ENCODE peak calls at places on chromosomes 3 and 15, in four cellular contexts. O, X, B and T are unnamed samples. For H3K4me1, the result is how much of the 10 kb centered on the place peaks cover.

GRCh38 chr3:46908294-46908985 is 30.9 kb downstream of the PTH1R start:
- DNase-seq in O (no peak), X (no peak), B (no peak), T (no peak)

GRCh38 chr3:115488410-115488809 is 134.9 kb upstream of the GAP43 start:
- DNase-seq in O (no peak), X (no peak), B (no peak), T (no peak)

GRCh38 chr15:63023351-63023945 is 19.1 kb upstream of the TPM1 start:
- DNase-seq in O (no peak), X (no peak), B (no peak), T (no peak)

GRCh38 chr3:27312044-27312668 is 57.0 kb downstream of the NEK10 start:
- DNase-seq in O (no peak), X (no peak), B (peak), T (no peak)

GRCh38 chr3:172104471-172105072 is 65.2 kb downstream of the FNDC3B start:
- DNase-seq in O (no peak), X (no peak), B (no peak), T (no peak)

GRCh38 chr3:66382142-66382541 is 118.7 kb downstream of the LRIG1 start:
- DNase-seq in O (no peak), X (no peak), B (no peak), T (no peak)

GRCh38 chr3:188557230-188557629 is 403.3 kb downstream of the LPP start:
- DNase-seq in O (no peak), X (no peak), B (no peak), T (no peak)

GRCh38 chr3:196740476-196741400 is 1.1 kb downstream of the PAK2 start:
- DNase-seq in O (no peak), X (peak), B (no peak), T (peak)

GRCh38 chr3:123371859-123372767 is 76.8 kb downstream of the ADCY5 start:
- DNase-seq in O (no peak), X (no peak), B (no peak), T (no peak)

GRCh38 chr3:130537609-130538304 is 20.8 kb downstream of the COL6A6 start:
- DNase-seq in O (no peak), X (no peak), B (no peak), T (no peak)

GRCh38 chr15:61195116-61196002 is 33.7 kb downstream of the RORA start:
- DNase-seq in O (no peak), X (peak), B (peak), T (no peak)

GRCh38 chr15:71237456-71238188 is 122.4 kb downstream of the THSD4 start:
- DNase-seq in O (no peak), X (peak), B (no peak), T (peak)

GRCh38 chr15:90947577-90948357 is 6.9 kb upstream of the RCCD1 start:
- DNase-seq in O (no peak), X (no peak), B (no peak), T (no peak)

GRCh38 chr3:193114431-193115340 is 126.3 kb upstream of the PLAAT1 start:
- DNase-seq in O (no peak), X (no peak), B (no peak), T (no peak)

GRCh38 chr15:46344906-46345305 is 710.1 kb downstream of the SQOR start:
- DNase-seq in O (no peak), X (no peak), B (no peak), T (no peak)

GRCh38 chr3:149588909-149589308 is 68.9 kb downstream of the WWTR1 start:
- DNase-seq in O (no peak), X (no peak), B (no peak), T (no peak)

GRCh38 chr3:68986496-68987208 is 26.8 kb downstream of the EOGT start:
- DNase-seq in O (no peak), X (no peak), B (no peak), T (no peak)

GRCh38 chr3:30704931-30705890 is 98.8 kb downstream of the TGFBR2 start:
- DNase-seq in O (no peak), X (no peak), B (no peak), T (no peak)

GRCh38 chr3:15858547-15859506 is 61.0 kb upstream of the ANKRD28 start:
- DNase-seq in O (peak), X (peak), B (peak), T (peak)

GRCh38 chr15:40846846-40847224 is 3.0 kb downstream of the SPINT1 start:
- DNase-seq in O (no peak), X (no peak), B (no peak), T (no peak)

GRCh38 chr3:196735751-196736150 is 3.9 kb upstream of the PAK2 start:
- DNase-seq in O (no peak), X (no peak), B (no peak), T (no peak)

GRCh38 chr15:57994468-57995154 is 70.9 kb downstream of the ALDH1A2 start:
- DNase-seq in O (no peak), X (no peak), B (no peak), T (no peak)

GRCh38 chr3:14118400-14119165 is 6.1 kb downstream of the CHCHD4 start:
- DNase-seq in O (no peak), X (peak), B (no peak), T (no peak)

GRCh38 chr15:70137975-70138374 is 40.3 kb upstream of the TLE3 start:
- DNase-seq in O (no peak), X (no peak), B (no peak), T (no peak)

GRCh38 chr3:79139395-79140060 is 628.3 kb downstream of the ROBO1 start:
- DNase-seq in O (no peak), X (no peak), B (no peak), T (no peak)

GRCh38 chr3:186823391-186823790 is 17.1 kb upstream of the RFC4 start:
- DNase-seq in O (no peak), X (no peak), B (peak), T (no peak)

GRCh38 chr15:63065262-63066234 is 23.0 kb downstream of the TPM1 start:
- DNase-seq in O (no peak), X (no peak), B (no peak), T (no peak)

GRCh38 chr3:122484985-122485384 is 29.8 kb downstream of the KPNA1 start:
- DNase-seq in O (no peak), X (no peak), B (no peak), T (no peak)

DNA sequence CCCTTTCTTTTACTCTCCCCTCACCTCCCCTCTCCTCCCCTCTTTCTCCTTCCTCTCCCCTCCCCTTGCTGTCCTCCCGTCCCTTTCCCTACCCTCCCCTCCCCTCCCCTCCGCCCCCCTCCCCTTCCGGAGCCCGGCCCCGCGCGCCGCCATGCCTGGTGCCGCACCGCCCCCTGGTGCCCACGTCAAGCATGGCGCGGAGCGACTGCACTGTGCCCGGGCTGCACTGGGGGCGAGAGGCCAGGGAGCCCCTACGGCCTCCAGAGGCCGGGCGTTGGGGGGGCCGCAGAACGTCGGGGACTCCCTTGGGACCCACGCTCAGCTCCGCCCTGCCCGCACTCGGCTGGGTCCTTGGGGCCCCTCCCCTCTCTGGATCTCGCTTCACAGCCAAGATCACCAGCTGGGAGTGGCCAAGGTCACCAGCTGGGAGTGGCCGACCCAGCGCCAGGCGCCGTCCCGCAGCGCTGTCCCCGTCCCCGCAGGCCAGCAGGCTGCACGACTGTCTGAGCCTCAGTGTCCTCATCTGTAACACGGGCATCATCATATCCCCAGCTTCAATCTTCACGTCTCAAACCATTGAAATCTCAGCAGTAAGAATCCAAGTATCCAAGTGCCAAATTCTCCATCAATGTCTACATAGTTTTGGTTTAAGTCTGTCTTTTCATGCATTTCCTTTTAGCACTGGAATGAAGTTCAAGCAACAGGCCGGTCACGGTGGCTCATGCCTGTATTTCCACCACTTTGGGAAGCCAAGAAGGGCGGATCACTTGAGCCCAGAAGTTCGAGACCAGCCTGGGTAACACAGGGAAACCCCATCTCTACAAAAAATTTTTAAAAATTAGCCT is 42.5 kb downstream of the TPRA1 start:
- DNase-seq in O (no peak), X (peak), B (peak), T (peak)
- H3K27ac ChIP-seq in O (peak), X (peak), B (no peak), T (peak)

DNA sequence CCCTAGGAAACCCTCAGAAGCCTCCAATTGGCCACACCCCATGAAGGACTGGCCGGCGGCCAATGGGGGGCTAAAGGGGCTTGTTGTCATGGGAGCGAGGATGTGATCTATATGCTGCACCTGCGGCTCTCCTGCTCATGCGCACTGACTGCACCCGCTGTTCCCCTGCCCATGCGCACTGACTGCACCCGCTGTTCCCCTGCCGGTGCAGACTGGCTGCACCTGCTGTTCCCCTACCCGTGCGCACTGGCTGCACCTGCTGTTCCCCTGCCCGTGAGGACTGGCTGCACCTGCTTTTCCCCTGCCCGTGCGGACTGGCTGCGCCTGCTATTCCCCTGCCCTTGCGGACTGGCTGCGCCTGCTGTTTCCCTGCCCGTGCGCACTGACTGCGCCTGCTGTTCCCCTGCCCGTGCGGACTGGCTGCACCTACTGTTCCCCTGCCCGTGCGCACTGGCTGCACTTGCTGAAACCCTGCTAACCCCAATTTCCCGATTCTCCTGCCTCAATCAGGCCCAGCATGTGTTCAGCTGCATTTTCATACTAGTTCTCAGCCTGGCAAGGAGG is 16.8 kb upstream of the MCCC1 start:
- DNase-seq in O (no peak), X (peak), B (peak), T (no peak)
- TF ChIP-seq POLR2A in O (no peak), X (no peak), B (no peak), T (no peak)

GRCh38 chr3:141389703-141390102 is 21.4 kb downstream of the ZBTB38 start:
- DNase-seq in O (no peak), X (no peak), B (no peak), T (no peak)

GRCh38 chr3:141392018-141392370 is 23.7 kb downstream of the ZBTB38 start:
- DNase-seq in O (no peak), X (no peak), B (no peak), T (no peak)

GRCh38 chr3:141391298-141392017 is 23.2 kb downstream of the ZBTB38 start:
- DNase-seq in O (no peak), X (no peak), B (no peak), T (no peak)

GRCh38 chr3:141392416-141392815 is 24.1 kb downstream of the ZBTB38 start:
- DNase-seq in O (no peak), X (no peak), B (no peak), T (no peak)

DNA sequence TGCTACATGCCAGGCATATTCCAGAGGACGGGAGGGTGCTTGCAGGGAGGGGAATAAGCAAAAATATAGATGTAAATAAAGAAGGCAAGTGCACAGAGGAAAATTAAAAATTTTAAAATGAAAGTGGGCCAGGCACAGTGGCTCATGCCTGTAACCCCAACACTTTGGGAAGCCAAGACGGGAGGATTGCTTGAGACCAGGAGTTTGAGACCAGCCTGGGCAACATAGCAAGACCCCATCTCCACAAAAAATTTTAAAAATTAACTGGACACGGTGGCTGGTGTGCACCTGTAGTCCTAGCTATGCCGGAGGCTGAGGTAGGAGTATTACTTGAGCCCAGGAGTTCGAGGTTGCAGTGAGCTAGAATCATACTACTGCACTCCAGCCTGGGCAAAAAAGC is 22.4 kb downstream of the ZBTB38 start:
- DNase-seq in O (no peak), X (no peak), B (no peak), T (no peak)
- H3K4me1 ChIP-seq in O (under half), X (under half), B (under half), T (under half)

GRCh38 chr3:48595526-48596121 is 495 bp upstream of the COL7A1 start:
- DNase-seq in O (no peak), X (peak), B (peak), T (peak)
- H3K27ac ChIP-seq in O (peak), X (no peak), B (peak), T (peak)

GRCh38 chr3:49339947-49340800 is at the start of gene USP4:
- DNase-seq in O (peak), X (peak), B (peak), T (peak)
- TF ChIP-seq POLR2A in O (no peak), X (peak), B (peak), T (peak)

DNA sequence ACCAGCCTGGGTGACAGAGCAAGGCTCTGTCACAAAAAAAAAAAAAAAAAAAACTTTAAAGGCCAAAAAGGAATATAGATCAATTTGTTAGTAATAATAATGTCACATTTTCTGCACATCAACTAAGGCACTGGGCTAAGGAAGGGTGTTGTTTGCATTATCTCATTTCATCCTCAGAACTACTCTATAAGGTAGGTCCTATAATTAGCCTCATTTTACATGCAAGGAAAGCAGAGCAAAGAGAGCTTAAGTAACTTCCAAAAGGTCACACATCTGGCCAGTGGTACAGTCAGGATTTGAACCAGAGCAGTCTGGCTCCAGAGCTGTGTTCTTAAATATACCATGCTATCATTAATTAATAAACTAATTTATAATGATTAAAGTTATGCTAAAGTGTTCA is 42.2 kb upstream of the SPATA12 start:
- DNase-seq in O (no peak), X (no peak), B (no peak), T (no peak)
- H3K4me1 ChIP-seq in O (under half), X (under half), B (under half), T (under half)

GRCh38 chr3:42123824-42124500 is 32.8 kb downstream of the TRAK1 start:
- DNase-seq in O (no peak), X (no peak), B (no peak), T (no peak)
- H3K27ac ChIP-seq in O (peak), X (no peak), B (no peak), T (no peak)